ENCODE peak calls at places on chromosome 11, in eight cellular contexts. O, K, H, U, B, M, C and V are unnamed samples.

GRCh38 chr11:28820296-28820989 is 712.3 kb downstream of the METTL15 start:
- DNase-seq in C (no peak), M (no peak), U (peak), K (no peak), O (no peak), B (no peak), H (no peak), V (peak)

GRCh38 chr11:15955595-15955994 is 400.8 kb downstream of the SOX6 start:
- DNase-seq in H (no peak), B (no peak), U (no peak), M (no peak), C (no peak), O (no peak), K (no peak), V (no peak)

GRCh38 chr11:106159846-106160245 is 82.4 kb downstream of the AASDHPPT start:
- DNase-seq in B (no peak), O (no peak), K (no peak), U (peak), M (no peak), H (no peak), C (no peak), V (peak)

GRCh38 chr11:2099523-2100316 is 39.5 kb downstream of the IGF2 start:
- DNase-seq in O (no peak), U (no peak), M (no peak), H (no peak), K (no peak), B (no peak), C (no peak), V (no peak)

GRCh38 chr11:33530824-33531223 is 169.8 kb downstream of the C11orf91 start:
- DNase-seq in U (peak), O (peak), C (no peak), B (no peak), K (no peak), M (no peak), H (no peak), V (peak)

GRCh38 chr11:73353422-73353821 is 22.8 kb upstream of the RELT start:
- DNase-seq in H (no peak), B (no peak), C (no peak), U (no peak), M (no peak), K (no peak), O (no peak), V (no peak)

GRCh38 chr11:18397921-18398320 is 3.6 kb downstream of the LDHA start:
- DNase-seq in B (no peak), K (no peak), O (no peak), H (no peak), C (no peak), U (no peak), M (no peak), V (no peak)

GRCh38 chr11:130480166-130480565 is 31.7 kb downstream of the ADAMTS15 start:
- DNase-seq in K (no peak), U (peak), M (peak), C (peak), H (peak), O (no peak), B (no peak), V (peak)

GRCh38 chr11:64742087-64742939 is 1.6 kb downstream of the RASGRP2 start:
- DNase-seq in K (no peak), M (peak), U (peak), O (no peak), B (no peak), H (no peak), C (peak), V (peak)

GRCh38 chr11:11842426-11843008 is 745 bp downstream of the USP47 start:
- DNase-seq in B (no peak), U (peak), C (peak), O (no peak), K (peak), H (no peak), M (peak), V (peak)

GRCh38 chr11:128653828-128654231 is 40.0 kb upstream of the FLI1 start:
- DNase-seq in M (no peak), H (no peak), C (no peak), U (no peak), B (no peak), O (peak), K (peak), V (peak)

GRCh38 chr11:36339899-36340298 is 43.8 kb downstream of the PRR5L start:
- DNase-seq in B (no peak), M (no peak), K (no peak), H (no peak), O (no peak), C (no peak), U (no peak), V (no peak)

GRCh38 chr11:14336507-14337503 is 22.2 kb downstream of the RRAS2 start:
- DNase-seq in H (peak), B (no peak), M (peak), U (peak), O (peak), K (no peak), C (no peak), V (peak)

GRCh38 chr11:76666408-76666807 is 4.1 kb downstream of the LRRC32 start:
- DNase-seq in O (no peak), M (no peak), K (peak), B (no peak), H (no peak), C (peak), U (peak), V (peak)

GRCh38 chr11:8813658-8814057 is 97.3 kb upstream of the AKIP1 start:
- DNase-seq in U (peak), H (peak), C (peak), B (peak), M (peak), O (peak), K (peak), V (peak)

GRCh38 chr11:69501891-69502860 is 20.7 kb downstream of the LINC01488 start:
- DNase-seq in O (no peak), K (peak), H (no peak), B (no peak), M (no peak), U (no peak), C (no peak), V (no peak)

GRCh38 chr11:55714982-55715888 is 53.2 kb downstream of the OR4C6 start:
- DNase-seq in B (no peak), M (peak), U (no peak), K (no peak), C (no peak), H (no peak), O (no peak), V (no peak)

GRCh38 chr11:84438565-84438964 is 1152.4 kb upstream of the CCDC90B start:
- DNase-seq in B (no peak), K (no peak), H (no peak), O (no peak), C (no peak), U (no peak), M (no peak), V (no peak)

GRCh38 chr11:84437129-84438123 is 1151.3 kb upstream of the CCDC90B start:
- DNase-seq in U (no peak), B (peak), H (no peak), K (no peak), M (no peak), O (no peak), C (peak), V (no peak)
- TF ChIP-seq CTCF in U (no peak), B (no peak), H (no peak), K (no peak), M (no peak), O (no peak), C (no peak), V (no peak)

GRCh38 chr11:623349-623869 is 1.3 kb downstream of the CDHR5 start:
- DNase-seq in O (no peak), K (no peak), M (no peak), C (no peak), H (no peak), U (no peak), B (peak), V (no peak)
- H3K4me3 ChIP-seq in O (no peak), K (no peak), M (no peak), C (no peak), H (no peak), U (no peak), B (no peak), V (no peak)

GRCh38 chr11:6502382-6502781 is 5.3 kb downstream of the DNHD1 start:
- DNase-seq in H (no peak), M (no peak), B (no peak), O (no peak), C (no peak), U (no peak), K (no peak), V (no peak)

DNA sequence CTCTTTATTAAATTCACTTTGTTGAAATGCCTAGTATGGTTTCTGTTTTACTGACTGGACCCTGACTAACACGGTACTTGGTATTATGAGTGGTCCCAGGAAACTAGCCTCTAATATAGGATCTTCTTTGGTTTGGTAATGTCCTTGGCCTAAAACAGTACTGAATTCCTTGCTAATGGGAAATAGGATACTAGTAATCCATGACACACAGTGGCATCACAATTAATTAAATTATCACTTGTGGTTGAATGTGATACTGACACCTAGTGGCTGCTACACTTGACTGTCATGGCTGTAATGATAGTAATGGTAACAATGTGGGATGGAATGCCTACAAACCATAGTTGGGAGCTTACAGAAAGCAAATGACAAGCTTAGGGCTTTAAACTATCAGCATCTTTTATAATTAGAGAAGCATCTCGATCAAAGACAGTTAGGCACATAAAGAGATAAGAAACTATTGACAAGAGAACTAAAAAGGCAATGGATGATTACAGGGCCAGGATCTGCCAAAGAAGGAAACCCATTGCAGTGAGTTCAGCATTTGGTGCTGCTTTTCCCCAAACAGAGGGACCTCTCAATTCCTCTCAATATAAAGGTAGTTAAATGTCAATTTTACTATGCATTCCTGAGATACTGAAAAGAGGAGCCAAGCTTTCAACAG is 8.6 kb downstream of the DNHD1 start:
- DNase-seq in M (peak), H (peak), U (peak), C (peak), O (peak), K (no peak), B (no peak), V (peak)
- TF ChIP-seq CTCF in M (peak), H (peak), U (peak), C (peak), O (peak), K (peak), B (peak), V (peak)

GRCh38 chr11:97989121-97989520 is 1031.6 kb upstream of the CNTN5 start:
- DNase-seq in H (no peak), K (no peak), M (no peak), C (no peak), U (no peak), B (no peak), O (no peak), V (no peak)

GRCh38 chr11:97995874-97996273 is 1024.9 kb upstream of the CNTN5 start:
- DNase-seq in U (no peak), O (no peak), M (no peak), H (no peak), C (no peak), B (no peak), K (no peak), V (no peak)

GRCh38 chr11:97993565-97993964 is 1027.2 kb upstream of the CNTN5 start:
- DNase-seq in C (no peak), H (no peak), K (no peak), U (no peak), O (no peak), M (no peak), B (no peak), V (no peak)

GRCh38 chr11:97990162-97990920 is 1030.4 kb upstream of the CNTN5 start:
- DNase-seq in C (no peak), O (no peak), U (peak), H (no peak), B (no peak), K (no peak), M (no peak), V (peak)
- H3K4me3 ChIP-seq in C (no peak), O (no peak), U (no peak), H (no peak), B (no peak), K (no peak), M (no peak), V (no peak)

GRCh38 chr11:102559839-102560238 is 29.3 kb upstream of the MMP7 start:
- DNase-seq in B (no peak), U (no peak), H (no peak), K (no peak), M (no peak), O (no peak), C (no peak), V (no peak)

GRCh38 chr11:102561636-102562035 is 31.1 kb upstream of the MMP7 start:
- DNase-seq in H (no peak), U (no peak), K (no peak), M (no peak), B (no peak), O (no peak), C (no peak), V (no peak)

GRCh38 chr11:102555091-102555490 is 24.5 kb upstream of the MMP7 start:
- DNase-seq in U (no peak), B (no peak), H (no peak), K (no peak), C (no peak), O (no peak), M (no peak), V (no peak)

GRCh38 chr11:102564110-102564509 is 33.6 kb upstream of the MMP7 start:
- DNase-seq in U (peak), O (no peak), M (no peak), B (no peak), H (peak), C (no peak), K (no peak), V (peak)

DNA sequence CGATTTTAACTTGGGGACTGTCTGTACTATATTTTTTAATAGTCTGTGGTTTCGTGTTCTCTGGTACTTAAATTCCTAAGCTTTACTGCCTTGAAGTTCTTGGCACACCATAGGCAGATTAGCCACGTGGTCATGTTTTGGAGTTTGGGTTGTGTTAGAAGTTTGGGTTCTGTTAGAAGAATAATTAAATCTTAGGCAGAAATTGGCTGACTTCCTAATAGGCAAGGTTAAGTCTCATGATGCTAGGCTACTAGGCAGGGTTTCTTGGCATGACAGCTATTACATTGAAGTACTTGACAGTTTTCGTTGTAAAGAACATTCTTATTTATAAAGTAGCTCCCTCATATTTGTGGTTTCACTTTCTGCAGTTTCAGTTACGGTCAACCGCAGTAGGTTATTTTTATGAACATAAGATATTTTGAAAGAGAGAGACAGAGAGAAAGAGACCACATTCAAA is 30.0 kb upstream of the MMP7 start:
- DNase-seq in K (no peak), M (no peak), H (peak), O (peak), C (no peak), B (no peak), U (peak), V (peak)
- TF ChIP-seq CTCF in K (no peak), M (no peak), H (no peak), O (no peak), C (no peak), B (no peak), U (no peak), V (no peak)

DNA sequence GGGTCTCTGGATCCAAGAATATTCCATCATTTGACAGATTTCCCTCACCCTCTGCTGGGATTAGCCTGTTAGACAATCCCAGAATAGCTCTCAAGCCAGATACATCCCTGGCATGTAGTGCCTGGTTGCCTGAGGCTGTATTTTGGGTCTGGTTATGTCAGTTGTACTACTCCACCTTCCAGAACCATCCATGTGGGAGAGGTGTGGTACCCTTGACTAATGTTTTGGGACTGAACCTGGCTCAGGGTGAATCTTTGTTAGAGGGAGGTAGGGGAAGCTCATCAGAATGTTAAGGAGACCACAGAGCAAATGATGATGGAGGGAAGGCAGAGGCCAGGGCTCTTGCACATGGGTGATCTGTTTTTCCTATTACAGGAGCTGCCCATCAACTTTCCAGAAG is 5.2 kb downstream of the C11orf52 start:
- DNase-seq in M (no peak), K (no peak), O (no peak), B (no peak), H (no peak), U (no peak), C (no peak), V (no peak)
- H3K4me3 ChIP-seq in M (no peak), K (peak), O (no peak), B (no peak), H (no peak), U (no peak), C (no peak), V (no peak)

DNA sequence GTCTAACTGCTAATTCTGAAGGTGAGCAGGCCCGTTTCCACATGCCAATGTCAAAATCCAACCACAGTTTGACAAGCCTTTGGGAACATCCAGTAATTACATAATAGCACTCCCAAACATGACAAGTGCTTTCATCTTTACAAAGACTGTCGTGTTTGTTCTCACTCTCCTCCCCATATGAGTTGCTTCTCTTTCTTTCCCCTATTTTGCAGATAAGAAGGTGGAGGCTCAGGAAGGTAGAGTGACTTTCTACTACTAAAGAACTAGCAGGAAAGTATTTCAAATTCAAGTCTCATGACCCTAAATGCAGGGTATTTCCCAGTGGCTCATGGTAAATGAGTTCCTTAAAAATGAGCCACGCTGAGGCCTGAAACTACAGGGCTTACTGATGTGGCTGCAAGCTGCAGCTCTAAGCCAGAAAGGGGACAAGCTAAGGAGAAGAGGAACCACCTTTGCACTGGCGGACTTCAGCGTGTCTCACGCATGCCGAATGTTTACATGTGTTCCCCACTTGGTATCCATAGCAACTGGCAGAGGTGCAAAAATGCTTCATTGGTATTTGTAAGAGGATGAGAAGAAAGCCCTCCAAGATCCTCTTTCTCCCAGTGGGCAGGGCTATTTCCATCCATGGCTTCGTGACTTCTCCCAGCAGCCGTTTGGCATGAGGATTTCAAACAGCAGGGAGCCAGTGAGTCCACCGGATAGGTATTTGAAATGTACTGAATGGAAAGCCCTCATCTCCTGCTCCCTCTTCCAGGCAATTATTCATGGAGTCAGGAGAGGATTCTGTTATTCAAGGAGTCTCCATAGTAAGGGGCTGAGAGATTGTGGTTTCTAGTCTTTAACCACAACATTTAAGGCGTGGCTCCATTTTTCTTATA is 55.5 kb upstream of the CD44 start:
- DNase-seq in K (peak), M (no peak), O (peak), H (peak), U (peak), C (no peak), B (peak), V (peak)
- TF ChIP-seq CTCF in K (no peak), M (no peak), O (no peak), H (no peak), U (no peak), C (no peak), B (no peak), V (no peak)